ENCODE peak calls at places on chromosomes 7 and 10, in six cellular contexts. U is psoas muscle; F is MM.1S; S is CD4-positive, alpha-beta T cell; K is ovary; T is mucosa of descending colon. A is an unnamed sample. For H3K9me3, the result is how much of the 10 kb centered on the place peaks cover.

GRCh38 chr7:33399528-33400213 is 270.3 kb downstream of the BBS9 start:
- DNase-seq in F (no peak), U (no peak), K (no peak), T (no peak), S (no peak), A (no peak)

GRCh38 chr10:126569513-126570447 is 100.7 kb downstream of the C10orf90 start:
- DNase-seq in S (no peak), F (no peak), U (no peak), T (no peak), K (no peak), A (no peak)

GRCh38 chr10:112510384-112510783 is 63.4 kb downstream of the VTI1A start:
- DNase-seq in K (no peak), T (no peak), F (no peak), S (no peak), U (no peak), A (no peak)

GRCh38 chr10:92972066-92972870 is 88.3 kb upstream of the CYP26C1 start:
- DNase-seq in T (peak), K (no peak), S (no peak), U (no peak), F (no peak), A (no peak)

GRCh38 chr10:132974886-132975881 is 32.8 kb upstream of the CFAP46 start:
- DNase-seq in F (no peak), T (no peak), K (no peak), S (no peak), U (no peak), A (no peak)

GRCh38 chr7:17402628-17403278 is 104.3 kb downstream of the AHR start:
- DNase-seq in S (no peak), K (no peak), U (no peak), T (peak), F (peak), A (no peak)

GRCh38 chr7:51187941-51188340 is 128.7 kb downstream of the COBL start:
- DNase-seq in T (no peak), F (no peak), U (peak), S (no peak), K (peak), A (peak)

GRCh38 chr7:43758029-43758860 is at the start of gene BLVRA:
- DNase-seq in T (peak), K (peak), U (peak), F (peak), S (peak), A (peak)

GRCh38 chr10:88810196-88810961 is 7.8 kb downstream of the LIPM start:
- DNase-seq in K (no peak), S (no peak), T (peak), F (peak), U (no peak), A (peak)

GRCh38 chr7:64871761-64872160 is 31.3 kb upstream of the ZNF273 start:
- DNase-seq in S (no peak), K (no peak), U (no peak), F (no peak), T (no peak), A (no peak)

GRCh38 chr10:5525581-5526271 is 965 bp downstream of the CALML3 start:
- DNase-seq in T (no peak), F (no peak), K (no peak), U (no peak), S (no peak), A (peak)

GRCh38 chr7:105664816-105665525 is 83.7 kb upstream of the EFCAB10 start:
- DNase-seq in K (no peak), F (no peak), T (no peak), U (no peak), S (no peak), A (peak)

GRCh38 chr7:151849879-151850260 is 27.0 kb downstream of the PRKAG2 start:
- DNase-seq in K (no peak), T (no peak), U (no peak), F (no peak), S (no peak), A (no peak)

GRCh38 chr7:121099572-121099971 is 111.1 kb downstream of the CPED1 start:
- DNase-seq in K (no peak), T (no peak), U (no peak), F (no peak), S (no peak), A (peak)

GRCh38 chr7:105924950-105925349 is 38.1 kb upstream of the CDHR3 start:
- DNase-seq in U (no peak), K (no peak), T (no peak), F (peak), S (no peak), A (no peak)

GRCh38 chr7:5064391-5065106 is 18.9 kb downstream of the RBAK start:
- DNase-seq in S (no peak), U (no peak), T (no peak), K (no peak), F (no peak), A (no peak)
- H3K9me3 ChIP-seq in S (half or more), U (half or more), T (half or more), K (under half), F (under half), A (half or more)

DNA sequence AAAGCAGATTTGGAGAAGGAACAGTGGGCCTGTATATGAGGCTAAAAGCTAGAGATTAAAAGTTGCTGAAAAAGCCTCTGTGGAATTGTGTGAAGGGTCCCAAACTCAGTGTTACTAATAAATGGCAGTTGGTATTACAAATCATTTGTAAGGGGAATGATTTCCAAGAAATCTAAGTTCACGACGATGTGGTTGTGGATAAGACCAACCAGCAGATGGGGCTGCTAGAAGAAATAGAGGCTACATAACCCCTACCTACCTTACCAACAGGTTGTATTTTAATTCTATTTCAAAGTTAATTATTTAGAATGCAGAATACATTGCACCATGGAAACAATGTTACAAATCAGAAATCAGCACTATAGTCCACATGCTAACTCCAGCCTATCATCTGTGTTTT is 377.1 kb downstream of the HPSE2 start:
- DNase-seq in T (no peak), F (no peak), K (no peak), S (no peak), U (no peak), A (peak)
- TF ChIP-seq CTCF in T (no peak), F (no peak), K (no peak), S (no peak), U (no peak), A (peak)

DNA sequence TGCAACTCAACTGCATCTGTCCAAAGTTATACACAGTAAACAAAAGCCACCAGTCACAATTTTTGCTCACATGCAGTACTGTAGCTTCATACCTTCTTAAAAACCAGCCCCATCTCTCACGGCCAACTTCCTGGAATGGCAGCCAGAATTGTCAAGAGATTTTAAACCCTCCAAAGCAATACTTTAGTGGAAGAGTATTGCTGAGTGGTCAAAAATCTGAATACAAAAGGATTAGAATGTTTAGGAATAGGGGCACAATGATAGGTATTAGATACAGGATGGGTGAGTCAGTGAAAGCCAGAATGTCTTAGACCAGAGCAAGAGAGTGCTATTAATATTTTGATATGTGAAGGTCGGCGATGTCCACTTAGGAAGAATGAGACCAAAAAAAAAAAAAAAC is 193.9 kb downstream of the AGMO start:
- DNase-seq in F (no peak), K (no peak), T (no peak), U (no peak), S (no peak), A (no peak)
- H3K9me3 ChIP-seq in F (under half), K (under half), T (under half), U (under half), S (under half), A (under half)

GRCh38 chr7:101156277-101156676 is 2.0 kb downstream of the AP1S1 start:
- DNase-seq in F (no peak), U (no peak), T (no peak), K (no peak), S (no peak), A (peak)
- TF ChIP-seq CTCF in F (peak), U (no peak), T (no peak), K (no peak), S (no peak), A (peak)

DNA sequence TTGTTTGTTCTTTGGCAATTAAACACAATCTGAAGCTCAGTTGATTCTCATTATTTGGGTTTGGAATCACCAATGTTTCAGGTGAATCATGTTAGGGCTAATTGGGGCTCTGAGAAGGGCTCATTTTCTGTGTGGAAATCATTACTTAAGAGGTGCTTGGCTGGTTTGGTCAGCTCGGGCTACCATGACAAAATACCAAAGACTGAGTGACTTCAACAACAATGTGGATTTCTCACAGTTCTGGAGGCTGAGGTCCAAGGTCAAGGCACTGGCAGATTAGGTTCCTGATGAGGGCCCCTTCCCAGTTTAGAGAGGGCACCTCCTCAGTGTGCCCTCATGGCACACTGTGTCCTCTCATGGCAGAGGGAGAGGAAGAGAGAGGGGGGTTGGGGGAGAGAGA is 121.3 kb downstream of the ZNF248 start:
- DNase-seq in S (no peak), K (no peak), U (no peak), T (no peak), F (no peak), A (no peak)
- H3K9me3 ChIP-seq in S (under half), K (under half), U (under half), T (under half), F (under half), A (half or more)

DNA sequence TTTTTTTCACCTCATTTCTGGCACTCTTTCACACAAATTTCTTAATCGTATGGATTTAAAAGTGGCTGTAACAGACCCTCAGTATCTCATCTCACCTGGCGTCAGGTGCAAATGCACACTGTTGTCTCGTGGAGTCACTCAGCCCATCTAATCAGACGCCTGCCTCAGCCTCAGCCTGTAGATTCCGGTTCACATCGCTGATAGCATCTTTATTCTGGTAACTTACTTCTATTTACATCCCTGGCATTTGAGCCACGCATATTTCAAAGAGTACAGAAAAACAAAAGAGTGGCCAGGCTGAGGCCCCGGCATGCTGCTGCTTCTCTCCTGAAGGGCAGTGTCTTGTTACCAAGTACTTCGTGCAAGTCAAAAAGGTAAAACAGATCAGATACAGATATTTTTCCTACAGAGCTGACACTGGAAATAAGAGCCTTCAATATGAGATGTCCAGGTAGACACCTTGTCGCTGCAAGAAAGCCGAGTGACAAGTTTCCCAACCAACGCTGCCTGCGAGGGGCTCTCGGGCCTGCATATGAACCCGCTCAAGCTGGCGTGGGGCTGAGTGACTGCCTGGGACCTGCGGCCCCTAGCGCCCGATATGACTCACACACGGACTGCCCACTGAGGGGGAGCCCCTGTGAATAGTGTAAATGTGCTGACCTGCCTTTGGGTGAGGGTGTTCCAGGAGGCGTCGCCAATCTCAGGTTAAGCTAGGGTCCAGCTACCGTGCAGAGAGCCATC is 4.3 kb downstream of the VIPR2 start:
- DNase-seq in F (no peak), K (no peak), T (no peak), S (no peak), U (no peak), A (peak)
- TF ChIP-seq CTCF in F (no peak), K (no peak), T (no peak), S (no peak), U (no peak), A (no peak)

A was measured in endodermal cell.